ENCODE peak calls at places on chromosome 21, in eight cellular contexts. T is uterus; V is GM23338; A is IMR-90; P is CD4-positive, alpha-beta T cell; F is left lung; C is stomach; S is adrenal gland. I is an unnamed sample. For H3K27me3, the result is how much of the 10 kb centered on the place peaks cover.

GRCh38 chr21:46160563-46161179 is 5.3 kb upstream of the FTCD start:
- DNase-seq in F (peak), C (peak), A (no peak), S (no peak), P (no peak), T (no peak), V (no peak), I (no peak)

GRCh38 chr21:24658016-24658415 is 949.3 kb downstream of the MRPL39 start:
- DNase-seq in T (no peak), P (no peak), S (no peak), V (no peak), F (no peak), C (no peak), A (no peak), I (no peak)

GRCh38 chr21:45845790-45846130 is 135.8 kb upstream of the COL6A1 start:
- DNase-seq in F (no peak), A (no peak), P (no peak), C (peak), S (no peak), T (no peak), V (no peak), I (no peak)

GRCh38 chr21:26013964-26014363 is 156.6 kb downstream of the APP start:
- DNase-seq in A (no peak), P (no peak), V (no peak), S (no peak), C (no peak), F (no peak), T (no peak), I (no peak)

GRCh38 chr21:29647353-29647781 is 292.4 kb downstream of the GRIK1 start:
- DNase-seq in P (no peak), S (no peak), C (no peak), F (no peak), V (no peak), T (no peak), A (peak), I (no peak)

GRCh38 chr21:29825936-29826335 is 113.9 kb downstream of the GRIK1 start:
- DNase-seq in C (no peak), F (no peak), P (no peak), T (no peak), S (no peak), A (no peak), V (no peak), I (no peak)

GRCh38 chr21:23936224-23936623 is 1671.1 kb downstream of the MRPL39 start:
- DNase-seq in A (peak), S (peak), P (no peak), F (no peak), C (no peak), T (no peak), V (peak), I (no peak)

GRCh38 chr21:26909972-26910371 is 56.9 kb downstream of the ADAMTS5 start:
- DNase-seq in F (no peak), A (no peak), P (no peak), T (no peak), V (peak), C (no peak), S (no peak), I (no peak)

GRCh38 chr21:14864211-14865021 is 200.4 kb downstream of the NRIP1 start:
- DNase-seq in A (peak), T (peak), C (peak), S (peak), F (peak), P (no peak), V (peak), I (peak)

GRCh38 chr21:27569831-27570230 is 602.9 kb upstream of the ADAMTS5 start:
- DNase-seq in A (no peak), P (no peak), S (no peak), F (no peak), C (no peak), V (no peak), T (no peak), I (no peak)

GRCh38 chr21:21003701-21004100 is 5.5 kb downstream of the NCAM2 start:
- DNase-seq in A (peak), F (no peak), T (no peak), V (peak), S (no peak), C (no peak), P (no peak), I (no peak)

GRCh38 chr21:28018741-28019669 is 973.7 kb downstream of the LTN1 start:
- DNase-seq in A (peak), S (peak), T (no peak), C (no peak), F (peak), V (peak), P (no peak), I (peak)

GRCh38 chr21:20570824-20571232 is 427.4 kb upstream of the NCAM2 start:
- DNase-seq in C (no peak), V (peak), S (no peak), A (no peak), F (no peak), P (no peak), T (no peak), I (no peak)

GRCh38 chr21:14119038-14119437 is 91.7 kb downstream of the LIPI start:
- DNase-seq in C (no peak), A (peak), S (no peak), P (no peak), V (peak), T (no peak), F (no peak), I (no peak)

GRCh38 chr21:36929622-36930021 is 36.8 kb downstream of the HLCS start:
- DNase-seq in S (no peak), A (peak), F (no peak), P (no peak), C (peak), T (no peak), V (peak), I (peak)

GRCh38 chr21:36205962-36206361 is 49.3 kb downstream of the DOP1B start:
- DNase-seq in T (no peak), V (no peak), S (no peak), C (no peak), A (peak), F (no peak), P (no peak), I (no peak)

GRCh38 chr21:46316708-46317324 is 6.9 kb downstream of the C21orf58 start:
- DNase-seq in F (no peak), V (no peak), T (no peak), C (no peak), P (no peak), S (no peak), A (no peak), I (no peak)

GRCh38 chr21:33014331-33014730 is 11.4 kb upstream of the OLIG2 start:
- DNase-seq in S (no peak), P (no peak), A (no peak), T (no peak), F (no peak), V (no peak), C (no peak), I (no peak)

GRCh38 chr21:23968722-23969647 is 1638.3 kb downstream of the MRPL39 start:
- DNase-seq in T (no peak), F (no peak), A (peak), C (peak), P (peak), V (peak), S (peak), I (no peak)

GRCh38 chr21:23986987-23987386 is 1620.3 kb downstream of the MRPL39 start:
- DNase-seq in V (peak), T (no peak), F (no peak), P (no peak), S (no peak), A (no peak), C (no peak), I (no peak)

GRCh38 chr21:44616591-44616926 is 4.7 kb downstream of the KRTAP10-8 start:
- DNase-seq in P (no peak), F (peak), T (no peak), S (no peak), A (no peak), V (no peak), C (no peak), I (no peak)

GRCh38 chr21:44617071-44617501 is 5.2 kb downstream of the KRTAP10-8 start:
- DNase-seq in F (peak), S (no peak), T (no peak), C (no peak), A (no peak), P (no peak), V (peak), I (no peak)

GRCh38 chr21:44619886-44620285 is 7.0 kb upstream of the KRTAP10-9 start:
- DNase-seq in F (no peak), V (no peak), C (no peak), T (no peak), S (no peak), A (no peak), P (no peak), I (no peak)

GRCh38 chr21:44618909-44619308 is 7.0 kb downstream of the KRTAP10-8 start:
- DNase-seq in A (no peak), F (no peak), P (peak), V (no peak), T (no peak), S (no peak), C (no peak), I (no peak)

DNA sequence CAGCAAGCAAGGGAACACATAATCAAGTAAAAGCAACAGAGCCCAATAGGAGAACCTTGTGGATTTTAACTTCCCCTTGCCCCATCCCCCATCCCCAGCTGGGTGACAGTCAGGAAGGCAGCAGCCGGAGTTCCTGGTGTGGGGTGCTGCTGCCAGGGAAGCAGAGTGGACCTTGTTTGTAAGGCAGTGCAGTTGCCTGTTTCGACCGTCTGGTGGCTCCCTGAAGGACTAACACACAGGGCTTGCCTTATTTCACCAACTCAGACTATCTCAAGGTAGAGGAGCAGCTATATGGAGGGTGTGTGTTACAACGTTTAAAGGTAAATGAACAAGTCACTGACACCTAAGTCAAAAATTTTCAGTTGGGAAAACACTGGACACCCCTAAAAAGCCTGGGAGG is 6.6 kb downstream of the KRTAP10-8 start:
- DNase-seq in S (peak), F (no peak), C (no peak), T (no peak), V (peak), P (no peak), A (peak), I (no peak)
- TF ChIP-seq CTCF in S (peak), F (no peak), C (peak), T (no peak), V (peak), P (no peak), A (no peak), I (no peak)

GRCh38 chr21:38389891-38390290 is 108.4 kb downstream of the ERG start:
- DNase-seq in T (no peak), S (no peak), P (no peak), V (no peak), F (no peak), C (no peak), A (no peak), I (no peak)

GRCh38 chr21:38388684-38389676 is 109.3 kb downstream of the ERG start:
- DNase-seq in V (no peak), C (no peak), F (no peak), T (no peak), P (no peak), S (no peak), A (no peak), I (no peak)

GRCh38 chr21:38384675-38385074 is 113.6 kb downstream of the ERG start:
- DNase-seq in S (no peak), C (no peak), F (no peak), A (no peak), V (no peak), P (no peak), T (no peak), I (no peak)

GRCh38 chr21:38386967-38387366 is 111.3 kb downstream of the ERG start:
- DNase-seq in T (no peak), C (no peak), P (no peak), A (no peak), F (peak), V (no peak), S (no peak), I (no peak)

DNA sequence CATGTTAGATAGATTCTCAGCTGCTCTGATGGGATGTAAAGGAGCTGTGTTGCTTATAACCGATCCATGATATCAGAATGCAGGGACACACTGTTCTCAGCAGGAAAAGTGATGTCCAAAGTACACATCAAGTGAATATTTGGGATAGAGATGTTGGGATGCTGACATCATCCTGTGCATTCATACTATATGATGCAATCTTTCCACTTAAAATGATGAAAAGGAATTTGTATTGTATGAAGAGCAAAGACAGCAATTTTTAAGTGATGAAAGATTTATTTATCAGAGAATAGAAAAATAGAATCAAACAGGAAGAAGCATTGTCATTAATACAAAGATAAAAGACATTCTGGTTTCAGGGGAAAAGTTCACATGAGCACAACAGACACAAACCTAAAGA is 110.1 kb downstream of the ERG start:
- DNase-seq in V (no peak), F (no peak), T (no peak), S (no peak), A (peak), P (no peak), C (no peak), I (no peak)
- H3K27ac ChIP-seq in V (no peak), F (peak), T (no peak), S (no peak), A (no peak), P (no peak), C (no peak), I (no peak)

GRCh38 chr21:34614693-34615486 is at the start of gene RCAN1:
- DNase-seq in C (peak), S (peak), F (peak), T (peak), A (peak), V (peak), P (peak), I (peak)
- H3K27me3 ChIP-seq in C (under half), S (under half), F (under half), T (under half), A (under half), V (under half), P (under half), I (under half)

DNA sequence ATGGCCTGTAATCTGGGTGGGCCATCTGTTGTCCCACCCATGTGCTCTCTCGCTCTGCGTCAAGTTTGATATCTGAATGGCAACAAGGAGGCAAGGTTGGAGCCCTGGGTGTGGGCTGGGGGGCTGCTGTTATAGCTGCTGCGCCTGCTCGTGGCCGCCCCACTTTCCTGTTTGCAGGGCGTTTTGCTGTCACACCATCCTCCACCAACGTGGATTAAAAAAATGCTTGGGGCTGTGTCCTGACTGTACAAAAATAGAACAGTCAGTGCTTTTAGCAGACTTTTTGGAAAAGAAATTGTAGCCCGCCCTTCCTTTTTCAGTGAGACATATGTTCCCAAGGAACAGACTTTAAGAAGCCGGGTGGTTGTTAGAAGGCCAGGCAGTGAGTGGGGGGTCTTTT is 25.5 kb downstream of the UMODL1 start:
- DNase-seq in S (no peak), F (peak), A (no peak), T (no peak), V (no peak), C (no peak), P (no peak), I (no peak)
- TF ChIP-seq CTCF in S (no peak), F (no peak), A (no peak), T (no peak), V (no peak), C (no peak), P (no peak), I (no peak)

GRCh38 chr21:16407403-16408279 is 677.9 kb downstream of the USP25 start:
- DNase-seq in C (no peak), V (no peak), T (no peak), P (no peak), F (no peak), S (no peak), A (no peak), I (no peak)

GRCh38 chr21:16406355-16406754 is 676.6 kb downstream of the USP25 start:
- DNase-seq in A (no peak), V (no peak), P (no peak), F (no peak), S (no peak), C (no peak), T (no peak), I (no peak)

GRCh38 chr21:16402752-16403151 is 673.0 kb downstream of the USP25 start:
- DNase-seq in C (no peak), F (no peak), V (no peak), S (no peak), T (no peak), A (no peak), P (no peak), I (no peak)

GRCh38 chr21:16409341-16409740 is 679.6 kb downstream of the USP25 start:
- DNase-seq in V (no peak), A (no peak), P (no peak), C (no peak), T (no peak), S (no peak), F (no peak), I (no peak)

GRCh38 chr21:16408280-16408669 is 678.5 kb downstream of the USP25 start:
- DNase-seq in V (no peak), F (no peak), A (no peak), P (no peak), T (no peak), C (no peak), S (no peak), I (no peak)
- H3K27ac ChIP-seq in V (no peak), F (no peak), A (no peak), P (no peak), T (peak), C (no peak), S (no peak), I (no peak)

DNA sequence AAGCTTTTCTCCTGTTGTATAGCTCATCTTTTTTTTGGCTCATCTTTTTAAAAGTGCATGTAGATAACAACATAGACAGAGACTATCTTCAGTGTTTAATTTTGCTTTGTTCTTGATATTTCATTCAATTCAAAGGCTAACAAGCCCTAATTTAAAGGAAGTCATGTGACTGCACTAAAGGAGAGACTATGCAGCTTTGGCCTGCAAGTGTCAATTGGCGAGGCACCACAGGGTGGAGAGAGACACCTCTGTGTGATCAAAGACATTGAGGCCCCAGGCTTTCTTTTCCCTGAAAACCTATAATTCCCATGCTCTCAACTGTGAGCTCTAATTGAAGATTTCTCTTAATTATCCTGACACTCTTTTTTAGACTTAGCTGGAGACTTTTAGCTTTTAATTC is 53.6 kb downstream of the CHODL start:
- DNase-seq in T (no peak), C (no peak), V (peak), F (no peak), S (no peak), A (no peak), P (no peak), I (no peak)
- H3K27me3 ChIP-seq in T (under half), C (under half), V (under half), F (under half), S (under half), A (under half), P (under half), I (under half)